ENCODE peak calls at places on chromosomes 13 and 19, in five cellular contexts. O is stimulated activated CD8-positive, alpha-beta memory T cell treated with anti-CD3 and anti-CD28 coated beads, Interleukin-7, amount 100 ng/mL, for 1 hour; N is astrocyte; G is HT-29; V is NCI-H2029. R is an unnamed sample.

GRCh38 chr13:71829542-71829941 is 37.5 kb downstream of the DACH1 start:
- DNase-seq in O (no peak), N (no peak), G (no peak), V (no peak), R (no peak)

GRCh38 chr13:113022391-113023216 is 53.6 kb downstream of the MCF2L start:
- DNase-seq in O (no peak), N (no peak), G (no peak), V (no peak), R (no peak)

GRCh38 chr13:65808061-65808460 is 1422.1 kb downstream of the PCDH9 start:
- DNase-seq in O (no peak), N (peak; percentile 1), G (no peak), V (no peak), R (no peak)

GRCh38 chr19:17872251-17873001 is 681 bp downstream of the SLC5A5 start:
- DNase-seq in O (no peak), N (no peak), G (no peak), V (no peak), R (no peak)

GRCh38 chr13:19069684-19070397 is 111.8 kb downstream of the TUBA3C start:
- DNase-seq in O (no peak), N (no peak), G (no peak), V (no peak), R (no peak)

GRCh38 chr19:16041571-16042386 is 34.5 kb upstream of the TPM4 start:
- DNase-seq in O (peak; percentile 43), N (peak; percentile 17), G (peak; percentile 59), V (peak; percentile 54), R (peak; percentile 78)

GRCh38 chr13:51811920-51812328 is 8.0 kb upstream of the DHRS12 start:
- DNase-seq in O (no peak), N (no peak), G (no peak), V (no peak), R (no peak)

GRCh38 chr13:47220453-47221150 is 323.7 kb upstream of the HTR2A start:
- DNase-seq in O (no peak), N (peak; percentile 61), G (no peak), V (no peak), R (no peak)

GRCh38 chr13:43159007-43159406 is 135.6 kb downstream of the DNAJC15 start:
- DNase-seq in O (no peak), N (peak; percentile 77), G (peak; percentile 22), V (no peak), R (no peak)

GRCh38 chr13:110138009-110138699 is 168.8 kb downstream of the COL4A1 start:
- DNase-seq in O (peak; percentile 16), N (peak; percentile 71), G (peak; percentile 87), V (peak; percentile 88), R (peak; percentile 77)

GRCh38 chr13:97223711-97224461 is 1.8 kb downstream of the MBNL2 start:
- DNase-seq in O (no peak), N (peak; percentile 95), G (peak; percentile 95), V (no peak), R (peak; percentile 53)

GRCh38 chr13:29583073-29583785 is 12.3 kb downstream of the SLC7A1 start:
- DNase-seq in O (no peak), N (peak; percentile 87), G (no peak), V (no peak), R (no peak)

GRCh38 chr13:102870677-102871415 is 25.0 kb downstream of the ERCC5 start:
- DNase-seq in O (no peak), N (peak; percentile 63), G (peak; percentile 82), V (peak; percentile 1), R (peak; percentile 37)

GRCh38 chr13:21218351-21219043 is 42.0 kb downstream of the MRPL57 start:
- DNase-seq in O (no peak), N (no peak), G (no peak), V (no peak), R (no peak)

GRCh38 chr19:9009431-9009830 is 778 bp downstream of the MUC16 start:
- DNase-seq in O (no peak), N (no peak), G (no peak), V (no peak), R (no peak)

R was measured in LoVo.